ENCODE peak calls at places on chromosomes 12 and 14, in five cellular contexts. A, C, B, I and J are unnamed samples.

GRCh38 chr14:101463566-101464171 is 97.6 kb upstream of the DIO3 start:
- DNase-seq in I (no peak), C (no peak), A (no peak), B (no peak), J (no peak)

GRCh38 chr12:107884769-107885694 is 110.5 kb downstream of the ASCL4 start:
- DNase-seq in I (no peak), C (no peak), B (peak), A (peak), J (peak)

GRCh38 chr12:78835493-78835892 is 29.1 kb upstream of the SYT1 start:
- DNase-seq in C (no peak), B (no peak), I (no peak), A (no peak), J (no peak)

GRCh38 chr14:31510222-31510621 is 22.4 kb upstream of the GPR33 start:
- DNase-seq in C (no peak), I (no peak), B (peak), A (no peak), J (no peak)

GRCh38 chr14:54933006-54933405 is 30.4 kb upstream of the GCH1 start:
- DNase-seq in B (no peak), A (no peak), C (no peak), I (no peak), J (no peak)

GRCh38 chr14:77145975-77146740 is 4.6 kb upstream of the ZDHHC22 start:
- DNase-seq in A (no peak), C (no peak), I (no peak), B (no peak), J (no peak)

GRCh38 chr14:76773188-76773885 is 12.1 kb downstream of the VASH1 start:
- DNase-seq in A (no peak), B (peak), I (no peak), C (peak), J (no peak)

GRCh38 chr12:118102070-118102469 is 1.7 kb downstream of the VSIG10 start:
- DNase-seq in C (no peak), A (peak), B (peak), I (no peak), J (no peak)

GRCh38 chr12:104365921-104366410 is 62.4 kb downstream of the EID3 start:
- DNase-seq in B (no peak), I (no peak), A (no peak), C (no peak), J (no peak)

GRCh38 chr12:45336762-45337596 is 121.1 kb downstream of the ANO6 start:
- DNase-seq in B (peak), C (no peak), I (no peak), A (no peak), J (no peak)

GRCh38 chr12:82517027-82517426 is 158.7 kb downstream of the METTL25 start:
- DNase-seq in A (peak), B (no peak), I (no peak), C (peak), J (no peak)

GRCh38 chr14:69719501-69719951 is 47.4 kb upstream of the SRSF5 start:
- DNase-seq in I (no peak), A (peak), C (no peak), B (peak), J (no peak)

GRCh38 chr14:91273273-91273884 is 28.9 kb upstream of the GPR68 start:
- DNase-seq in C (no peak), B (no peak), I (no peak), A (no peak), J (no peak)

DNA sequence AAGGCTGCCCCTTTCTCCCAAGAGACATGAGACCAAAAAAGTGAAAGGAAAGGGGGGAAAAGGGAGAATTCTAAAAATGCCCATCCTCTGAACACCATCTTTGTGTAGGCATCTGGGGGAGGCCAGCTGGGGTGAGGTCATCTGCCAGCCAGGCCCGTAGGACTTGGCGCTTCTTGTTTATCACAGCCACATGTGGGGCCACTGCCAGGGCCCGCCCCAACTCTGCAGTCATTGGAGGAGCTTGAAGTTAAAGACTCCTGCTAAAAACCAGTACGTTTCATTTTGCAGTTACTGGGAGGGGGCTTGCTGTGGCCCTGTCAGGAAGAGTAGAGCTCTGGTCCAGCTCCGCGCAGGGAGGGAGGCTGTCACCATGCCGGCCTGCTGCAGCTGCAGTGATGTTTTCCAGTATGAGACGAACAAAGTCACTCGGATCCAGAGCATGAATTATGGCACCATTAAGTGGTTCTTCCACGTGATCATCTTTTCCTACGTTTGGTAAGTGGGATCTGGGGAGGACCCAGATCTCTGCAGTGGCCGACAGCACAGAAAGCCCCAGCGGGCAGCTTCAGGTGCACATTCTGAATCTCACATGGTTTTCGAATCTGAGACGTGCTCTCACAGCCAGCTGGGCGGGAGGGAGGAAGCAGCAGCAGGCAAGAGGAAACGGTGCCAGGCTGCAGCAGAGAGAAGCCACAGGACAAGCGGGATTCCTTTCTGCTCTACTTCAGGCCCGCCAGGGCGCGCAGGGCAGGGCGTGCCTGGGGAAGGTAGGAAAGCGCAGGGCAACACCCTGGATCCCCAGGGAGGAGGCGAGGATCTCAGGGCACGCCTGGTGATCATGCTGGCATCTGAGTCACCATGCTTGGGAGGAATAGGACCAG is at the start of gene P2RX7:
- DNase-seq in B (peak), A (peak), I (peak), C (peak), J (peak)
- TF ChIP-seq CTCF in B (peak), A (no peak), I (no peak), C (no peak), J (no peak)

DNA sequence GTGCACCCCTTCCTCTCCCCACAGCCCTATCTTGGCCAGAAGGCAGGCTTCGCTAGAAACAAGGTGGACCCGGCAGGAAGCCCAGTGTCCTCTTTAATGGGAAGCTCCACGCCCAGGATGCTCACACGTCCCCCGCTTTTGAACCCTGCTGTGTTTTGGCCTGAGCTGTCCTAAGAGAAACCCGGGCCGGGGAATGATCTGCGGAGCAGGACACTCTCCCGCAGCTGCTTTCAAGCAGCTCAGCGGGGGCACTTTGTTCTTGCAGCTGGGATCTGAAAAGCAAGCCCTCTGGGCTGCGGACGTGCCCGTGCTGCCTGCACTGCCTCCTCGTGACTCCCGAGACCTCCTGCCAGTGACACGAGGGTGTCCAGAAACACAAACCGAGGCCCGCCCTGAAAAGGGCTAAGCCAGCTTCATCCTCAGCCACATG is 30.0 kb downstream of the SCARB1 start:
- DNase-seq in I (peak), B (no peak), A (no peak), C (no peak), J (no peak)
- TF ChIP-seq CTCF in I (no peak), B (no peak), A (no peak), C (no peak), J (no peak)

DNA sequence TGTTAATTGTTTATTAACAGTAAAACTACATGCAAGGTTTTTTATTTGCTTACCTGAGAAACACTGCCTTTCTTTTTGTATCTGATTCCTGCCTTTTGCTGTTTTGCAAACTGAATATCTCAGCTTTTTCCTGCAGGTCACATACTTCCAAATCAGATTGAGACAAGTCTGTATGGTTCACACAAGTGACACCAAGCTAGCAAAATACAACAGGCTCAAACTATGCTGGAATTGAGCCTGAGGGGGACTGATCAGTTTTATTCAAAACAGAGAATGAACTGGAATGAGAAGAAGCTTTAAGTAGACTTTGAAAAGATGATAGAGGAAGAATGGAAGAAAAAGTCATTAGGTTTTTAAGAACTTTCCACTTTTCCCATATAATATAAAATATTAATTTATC is 12.2 kb upstream of the CDK17 start:
- DNase-seq in I (no peak), C (no peak), B (no peak), A (no peak), J (no peak)
- TF ChIP-seq CTCF in I (no peak), C (no peak), B (no peak), A (no peak), J (no peak)

GRCh38 chr14:68253381-68253780 is 433.8 kb downstream of the RAD51B start:
- DNase-seq in C (no peak), A (no peak), B (no peak), I (no peak), J (no peak)

GRCh38 chr14:68251766-68252100 is 432.2 kb downstream of the RAD51B start:
- DNase-seq in B (no peak), I (no peak), C (no peak), A (no peak), J (no peak)

GRCh38 chr14:68248481-68249255 is 429.1 kb downstream of the RAD51B start:
- DNase-seq in I (peak), C (no peak), B (peak), A (no peak), J (peak)

GRCh38 chr14:68249534-68250517 is 430.2 kb downstream of the RAD51B start:
- DNase-seq in I (no peak), B (peak), A (no peak), C (no peak), J (no peak)

GRCh38 chr14:68250950-68251765 is 431.6 kb downstream of the RAD51B start:
- DNase-seq in A (no peak), B (no peak), C (no peak), I (no peak), J (no peak)
- TF ChIP-seq CTCF in A (no peak), B (no peak), C (no peak), I (no peak), J (no peak)